ENCODE peak calls at places on chromosome 10, in six cellular contexts. One of them, this sample, is unnamed.

GRCh38 chr10:133159611-133159949 is 439 bp upstream of the KNDC1 start:
- DNase-seq in osteocyte: no peak
- DNase-seq in progenitor cell of endocrine pancreas: no peak
- DNase-seq in tibial artery: no peak
- DNase-seq in fibroblast of pulmonary artery: no peak
- DNase-seq in AG10803: no peak
- DNase-seq in this sample: no peak

GRCh38 chr10:785539-786214 is 96.2 kb upstream of the DIP2C start:
- DNase-seq in progenitor cell of endocrine pancreas: no peak
- DNase-seq in AG10803: no peak
- DNase-seq in fibroblast of pulmonary artery: no peak
- DNase-seq in tibial artery: no peak
- DNase-seq in osteocyte: no peak
- DNase-seq in this sample: no peak

GRCh38 chr10:33743429-33743857 is 409.0 kb upstream of the NRP1 start:
- DNase-seq in AG10803: no peak
- DNase-seq in tibial artery: no peak
- DNase-seq in fibroblast of pulmonary artery: no peak
- DNase-seq in osteocyte: no peak
- DNase-seq in progenitor cell of endocrine pancreas: no peak
- DNase-seq in this sample: no peak

GRCh38 chr10:132245056-132245455 is 58.3 kb downstream of the DPYSL4 start:
- DNase-seq in progenitor cell of endocrine pancreas: no peak
- DNase-seq in tibial artery: no peak
- DNase-seq in fibroblast of pulmonary artery: no peak
- DNase-seq in osteocyte: no peak
- DNase-seq in AG10803: no peak
- DNase-seq in this sample: no peak

GRCh38 chr10:132784582-132785432 is 1.1 kb downstream of the NKX6-2 start:
- DNase-seq in AG10803: no peak
- DNase-seq in progenitor cell of endocrine pancreas: no peak
- DNase-seq in tibial artery: no peak
- DNase-seq in fibroblast of pulmonary artery: no peak
- DNase-seq in osteocyte: no peak
- DNase-seq in this sample: no peak

GRCh38 chr10:55476129-55476528 is 675.1 kb upstream of the PCDH15 start:
- DNase-seq in tibial artery: no peak
- DNase-seq in osteocyte: no peak
- DNase-seq in progenitor cell of endocrine pancreas: no peak
- DNase-seq in fibroblast of pulmonary artery: peak
- DNase-seq in AG10803: no peak
- DNase-seq in this sample: no peak

GRCh38 chr10:58412502-58412961 is 27.3 kb downstream of the TFAM start:
- DNase-seq in progenitor cell of endocrine pancreas: no peak
- DNase-seq in AG10803: peak
- DNase-seq in fibroblast of pulmonary artery: peak
- DNase-seq in osteocyte: no peak
- DNase-seq in tibial artery: no peak
- DNase-seq in this sample: peak

GRCh38 chr10:6269953-6270867 is 67.5 kb downstream of the PFKFB3 start:
- DNase-seq in tibial artery: no peak
- DNase-seq in progenitor cell of endocrine pancreas: no peak
- DNase-seq in AG10803: peak
- DNase-seq in fibroblast of pulmonary artery: no peak
- DNase-seq in osteocyte: peak
- DNase-seq in this sample: peak

GRCh38 chr10:95201736-95202135 is 7.7 kb downstream of the ACSM6 start:
- DNase-seq in tibial artery: no peak
- DNase-seq in fibroblast of pulmonary artery: peak
- DNase-seq in progenitor cell of endocrine pancreas: no peak
- DNase-seq in AG10803: peak
- DNase-seq in osteocyte: no peak
- DNase-seq in this sample: peak

GRCh38 chr10:94092848-94093247 is 99.1 kb downstream of the PLCE1 start:
- DNase-seq in progenitor cell of endocrine pancreas: no peak
- DNase-seq in AG10803: peak
- DNase-seq in osteocyte: no peak
- DNase-seq in fibroblast of pulmonary artery: peak
- DNase-seq in tibial artery: no peak
- DNase-seq in this sample: peak

GRCh38 chr10:48274636-48275035 is at the start of gene FRMPD2:
- DNase-seq in tibial artery: no peak
- DNase-seq in osteocyte: no peak
- DNase-seq in AG10803: no peak
- DNase-seq in progenitor cell of endocrine pancreas: no peak
- DNase-seq in fibroblast of pulmonary artery: no peak
- DNase-seq in this sample: no peak

GRCh38 chr10:43906470-43906869 is 257.8 kb upstream of the ZNF32 start:
- DNase-seq in tibial artery: no peak
- DNase-seq in progenitor cell of endocrine pancreas: no peak
- DNase-seq in fibroblast of pulmonary artery: peak
- DNase-seq in AG10803: no peak
- DNase-seq in osteocyte: no peak
- DNase-seq in this sample: no peak

GRCh38 chr10:113557389-113558321 is 4.8 kb downstream of the HABP2 start:
- DNase-seq in progenitor cell of endocrine pancreas: no peak
- DNase-seq in osteocyte: no peak
- DNase-seq in fibroblast of pulmonary artery: peak
- DNase-seq in tibial artery: no peak
- DNase-seq in AG10803: no peak
- DNase-seq in this sample: no peak

GRCh38 chr10:8221481-8221880 is 167.0 kb downstream of the GATA3 start:
- DNase-seq in tibial artery: no peak
- DNase-seq in progenitor cell of endocrine pancreas: no peak
- DNase-seq in osteocyte: no peak
- DNase-seq in fibroblast of pulmonary artery: no peak
- DNase-seq in AG10803: no peak
- DNase-seq in this sample: no peak

GRCh38 chr10:43299579-43299978 is 32.7 kb upstream of the RASGEF1A start:
- DNase-seq in AG10803: no peak
- DNase-seq in progenitor cell of endocrine pancreas: no peak
- DNase-seq in tibial artery: no peak
- DNase-seq in fibroblast of pulmonary artery: no peak
- DNase-seq in osteocyte: no peak
- DNase-seq in this sample: no peak

GRCh38 chr10:20473361-20473760 is 423.8 kb downstream of the NEBL start:
- DNase-seq in osteocyte: no peak
- DNase-seq in fibroblast of pulmonary artery: no peak
- DNase-seq in tibial artery: no peak
- DNase-seq in progenitor cell of endocrine pancreas: no peak
- DNase-seq in AG10803: no peak
- DNase-seq in this sample: no peak

GRCh38 chr10:32949221-32949678 is 8.8 kb downstream of the ITGB1 start:
- DNase-seq in AG10803: peak
- DNase-seq in fibroblast of pulmonary artery: no peak
- DNase-seq in osteocyte: no peak
- DNase-seq in progenitor cell of endocrine pancreas: no peak
- DNase-seq in tibial artery: no peak
- DNase-seq in this sample: no peak

GRCh38 chr10:132838346-132838970 is 52.5 kb upstream of the NKX6-2 start:
- DNase-seq in progenitor cell of endocrine pancreas: no peak
- DNase-seq in osteocyte: peak
- DNase-seq in AG10803: no peak
- DNase-seq in fibroblast of pulmonary artery: no peak
- DNase-seq in tibial artery: no peak
- DNase-seq in this sample: no peak

GRCh38 chr10:86785021-86785420 is 28.6 kb downstream of the BMPR1A start:
- DNase-seq in fibroblast of pulmonary artery: no peak
- DNase-seq in tibial artery: no peak
- DNase-seq in AG10803: peak
- DNase-seq in osteocyte: no peak
- DNase-seq in progenitor cell of endocrine pancreas: no peak
- DNase-seq in this sample: no peak

GRCh38 chr10:73838827-73839226 is 27.4 kb upstream of the NDST2 start:
- DNase-seq in tibial artery: no peak
- DNase-seq in AG10803: no peak
- DNase-seq in fibroblast of pulmonary artery: peak
- DNase-seq in progenitor cell of endocrine pancreas: no peak
- DNase-seq in osteocyte: no peak
- DNase-seq in this sample: peak

GRCh38 chr10:26556756-26557640 is 118.9 kb downstream of the APBB1IP start:
- DNase-seq in fibroblast of pulmonary artery: peak
- DNase-seq in osteocyte: no peak
- DNase-seq in tibial artery: no peak
- DNase-seq in progenitor cell of endocrine pancreas: peak
- DNase-seq in AG10803: peak
- DNase-seq in this sample: peak

GRCh38 chr10:130560079-130560478 is 423.9 kb downstream of the GLRX3 start:
- DNase-seq in fibroblast of pulmonary artery: no peak
- DNase-seq in progenitor cell of endocrine pancreas: no peak
- DNase-seq in osteocyte: no peak
- DNase-seq in tibial artery: no peak
- DNase-seq in AG10803: no peak
- DNase-seq in this sample: no peak

GRCh38 chr10:130558778-130559177 is 422.6 kb downstream of the GLRX3 start:
- DNase-seq in osteocyte: no peak
- DNase-seq in progenitor cell of endocrine pancreas: no peak
- DNase-seq in AG10803: no peak
- DNase-seq in fibroblast of pulmonary artery: no peak
- DNase-seq in tibial artery: no peak
- DNase-seq in this sample: no peak

GRCh38 chr10:130557181-130557580 is 421.0 kb downstream of the GLRX3 start:
- DNase-seq in osteocyte: no peak
- DNase-seq in tibial artery: no peak
- DNase-seq in progenitor cell of endocrine pancreas: no peak
- DNase-seq in fibroblast of pulmonary artery: no peak
- DNase-seq in AG10803: no peak
- DNase-seq in this sample: no peak

GRCh38 chr10:130560573-130560972 is 424.4 kb downstream of the GLRX3 start:
- DNase-seq in fibroblast of pulmonary artery: no peak
- DNase-seq in osteocyte: no peak
- DNase-seq in tibial artery: no peak
- DNase-seq in AG10803: no peak
- DNase-seq in progenitor cell of endocrine pancreas: no peak
- DNase-seq in this sample: no peak

DNA sequence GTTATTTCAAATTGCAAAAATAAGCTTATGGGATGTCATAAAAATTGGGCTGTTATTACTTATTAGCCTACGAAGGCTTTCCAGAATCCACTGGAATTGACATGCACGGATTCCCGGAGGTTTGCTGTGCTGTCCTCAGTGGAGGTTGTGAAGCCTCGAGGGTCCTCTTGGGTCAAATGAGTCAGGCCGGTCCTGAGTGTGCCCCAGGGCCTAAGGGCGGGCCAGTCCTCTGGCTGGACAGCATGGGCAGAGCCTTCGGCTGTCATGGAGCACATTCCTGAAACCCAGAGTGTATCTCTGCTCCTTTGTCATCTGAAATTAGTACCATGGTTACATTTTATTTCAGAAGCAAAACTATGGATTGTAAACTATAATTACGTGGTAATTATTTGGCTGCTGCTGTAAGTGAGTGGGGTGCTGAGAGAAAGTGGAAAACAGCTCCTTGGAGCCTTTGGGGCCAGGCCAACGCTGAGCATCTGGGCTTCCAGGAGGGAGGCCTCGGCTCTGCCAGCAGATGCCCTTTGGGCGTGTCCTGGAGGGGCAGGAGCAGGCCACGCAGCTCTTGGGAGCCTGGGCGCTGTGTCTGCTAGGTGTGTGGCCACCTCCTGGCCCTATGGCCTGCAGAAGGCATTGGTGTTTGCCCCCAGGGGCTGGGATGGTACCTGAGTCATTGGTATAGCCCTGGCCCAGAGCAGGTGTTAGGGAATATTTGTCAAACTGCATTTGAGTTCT is 423.2 kb downstream of the GLRX3 start:
- DNase-seq in osteocyte: no peak
- DNase-seq in progenitor cell of endocrine pancreas: no peak
- DNase-seq in AG10803: no peak
- DNase-seq in fibroblast of pulmonary artery: no peak
- DNase-seq in tibial artery: no peak
- DNase-seq in this sample: no peak
- TF ChIP-seq CTCF in osteocyte: no peak
- TF ChIP-seq CTCF in progenitor cell of endocrine pancreas: no peak
- TF ChIP-seq CTCF in AG10803: no peak
- TF ChIP-seq CTCF in fibroblast of pulmonary artery: no peak
- TF ChIP-seq CTCF in tibial artery: no peak
- TF ChIP-seq CTCF in this sample: no peak

GRCh38 chr10:103350522-103351260 is at the start of gene PCGF6:
- DNase-seq in osteocyte: peak
- DNase-seq in AG10803: peak
- DNase-seq in fibroblast of pulmonary artery: peak
- DNase-seq in tibial artery: peak
- DNase-seq in progenitor cell of endocrine pancreas: peak
- DNase-seq in this sample: peak
- TF ChIP-seq CTCF in osteocyte: no peak
- TF ChIP-seq CTCF in AG10803: peak
- TF ChIP-seq CTCF in fibroblast of pulmonary artery: no peak
- TF ChIP-seq CTCF in tibial artery: no peak
- TF ChIP-seq CTCF in progenitor cell of endocrine pancreas: peak
- TF ChIP-seq CTCF in this sample: no peak

DNA sequence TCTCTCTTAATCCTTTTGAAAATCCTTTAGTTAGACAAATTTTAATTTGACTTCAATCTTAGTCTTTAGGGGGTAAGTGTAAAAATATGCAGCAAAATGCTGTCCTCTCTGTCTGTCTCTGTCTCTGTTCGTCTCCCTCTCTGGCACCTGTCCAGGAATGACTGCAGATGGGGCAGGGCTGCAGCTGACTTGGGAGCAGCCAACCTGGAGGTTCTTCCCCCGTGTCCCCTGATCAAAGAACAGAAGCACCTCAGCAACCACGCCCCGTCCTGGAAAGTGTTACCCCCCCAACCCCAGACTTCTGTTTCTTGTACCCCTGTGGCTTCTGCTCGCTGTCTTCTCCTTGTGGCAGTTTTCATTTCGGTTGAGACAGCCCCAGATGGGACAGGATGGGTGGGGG is 141.6 kb upstream of the NPS start:
- DNase-seq in osteocyte: no peak
- DNase-seq in tibial artery: no peak
- DNase-seq in AG10803: no peak
- DNase-seq in progenitor cell of endocrine pancreas: no peak
- DNase-seq in fibroblast of pulmonary artery: no peak
- DNase-seq in this sample: no peak
- TF ChIP-seq CTCF in osteocyte: no peak
- TF ChIP-seq CTCF in tibial artery: no peak
- TF ChIP-seq CTCF in AG10803: no peak
- TF ChIP-seq CTCF in progenitor cell of endocrine pancreas: no peak
- TF ChIP-seq CTCF in fibroblast of pulmonary artery: no peak
- TF ChIP-seq CTCF in this sample: no peak

DNA sequence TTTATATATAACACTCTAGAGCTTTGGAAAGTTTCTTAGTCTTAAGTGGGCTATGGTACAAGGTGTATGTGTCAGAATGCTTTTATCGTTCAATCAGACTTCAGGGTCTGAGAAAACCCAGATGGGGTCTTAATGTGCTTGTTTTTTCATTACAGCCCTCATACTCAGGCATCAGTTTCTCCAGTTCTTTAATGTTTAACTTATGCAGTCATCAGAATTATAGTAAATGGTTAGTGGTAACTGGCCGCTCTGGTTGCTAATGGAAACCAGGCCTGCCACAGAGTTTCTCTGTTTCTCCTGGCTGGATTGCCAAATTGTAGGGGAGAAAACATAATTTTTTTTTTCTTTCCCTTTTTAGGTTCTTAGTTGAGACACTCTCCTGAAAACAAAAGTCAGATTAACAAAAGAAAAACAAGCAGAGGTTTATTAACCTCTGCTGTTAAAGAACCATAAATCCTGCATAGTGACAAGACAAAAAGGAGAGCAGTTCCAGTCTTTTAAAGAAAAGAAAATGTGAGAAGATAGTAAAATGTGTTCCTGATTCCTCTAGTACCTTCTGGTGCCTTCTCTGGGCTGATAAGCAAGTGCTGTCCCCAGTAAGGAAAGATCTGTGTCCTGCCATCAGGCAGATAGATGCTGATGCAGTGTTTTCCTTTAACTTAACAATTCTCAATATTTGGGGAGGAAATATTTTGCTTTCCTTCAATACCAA is 21.5 kb upstream of the GHITM start:
- DNase-seq in osteocyte: peak
- DNase-seq in fibroblast of pulmonary artery: no peak
- DNase-seq in progenitor cell of endocrine pancreas: no peak
- DNase-seq in AG10803: no peak
- DNase-seq in tibial artery: no peak
- DNase-seq in this sample: no peak
- TF ChIP-seq CTCF in osteocyte: no peak
- TF ChIP-seq CTCF in fibroblast of pulmonary artery: no peak
- TF ChIP-seq CTCF in progenitor cell of endocrine pancreas: no peak
- TF ChIP-seq CTCF in AG10803: no peak
- TF ChIP-seq CTCF in tibial artery: no peak
- TF ChIP-seq CTCF in this sample: no peak

This sample was measured in MCF 10A.